ENCODE peak calls at places on chromosome 15, in five cellular contexts. R, Z, K, D and W are unnamed samples.

GRCh38 chr15:35986072-35986666 is 440.2 kb upstream of the DPH6 start:
- DNase-seq in R (no peak), Z (no peak), K (peak), D (no peak), W (peak)

GRCh38 chr15:73293773-73294172 is 75.0 kb downstream of the HCN4 start:
- DNase-seq in R (no peak), Z (no peak), K (no peak), D (no peak), W (no peak)

GRCh38 chr15:64235552-64235951 is 72.7 kb upstream of the PPIB start:
- DNase-seq in R (no peak), Z (no peak), K (no peak), D (no peak), W (no peak)

GRCh38 chr15:41798607-41799487 is 24.6 kb downstream of the MAPKBP1 start:
- DNase-seq in R (no peak), Z (no peak), K (peak), D (no peak), W (no peak)

GRCh38 chr15:62446984-62447383 is 281.9 kb upstream of the C2CD4B start:
- DNase-seq in R (no peak), Z (no peak), K (no peak), D (no peak), W (no peak)

GRCh38 chr15:60842694-60843093 is 363.8 kb upstream of the ICE2 start:
- DNase-seq in R (no peak), Z (no peak), K (no peak), D (no peak), W (no peak)

GRCh38 chr15:19987389-19988048 is 554.1 kb downstream of the GOLGA6L6 start:
- DNase-seq in R (no peak), Z (no peak), K (no peak), D (no peak), W (no peak)

GRCh38 chr15:90106522-90107117 is 4.4 kb upstream of the IDH2 start:
- DNase-seq in R (peak), Z (no peak), K (peak), D (peak), W (peak)

GRCh38 chr15:43370975-43371974 is at the start of the genes TUBGCP4 and ZSCAN29:
- DNase-seq in R (peak), Z (peak), K (peak), D (peak), W (peak)

GRCh38 chr15:48424076-48424475 is 92.8 kb downstream of the DUT start:
- DNase-seq in R (no peak), Z (no peak), K (no peak), D (no peak), W (peak)

GRCh38 chr15:62845239-62846126 is 197.1 kb upstream of the TPM1 start:
- DNase-seq in R (peak), Z (no peak), K (peak), D (no peak), W (peak)

GRCh38 chr15:83284563-83285283 is at the start of gene BNC1:
- DNase-seq in R (peak), Z (no peak), K (no peak), D (peak), W (peak)

GRCh38 chr15:87477056-87477455 is 779.5 kb downstream of the NTRK3 start:
- DNase-seq in R (no peak), Z (no peak), K (no peak), D (no peak), W (no peak)

GRCh38 chr15:34119291-34119690 is 17.4 kb downstream of the PGBD4 start:
- DNase-seq in R (no peak), Z (no peak), K (peak), D (no peak), W (peak)

GRCh38 chr15:31297880-31298456 is 28.7 kb upstream of the KLF13 start:
- DNase-seq in R (no peak), Z (no peak), K (no peak), D (no peak), W (no peak)

GRCh38 chr15:44591326-44591725 is 54.4 kb downstream of the EIF3J start:
- DNase-seq in R (no peak), Z (no peak), K (no peak), D (no peak), W (no peak)

GRCh38 chr15:70049701-70050445 is 47.8 kb downstream of the TLE3 start:
- DNase-seq in R (no peak), Z (no peak), K (no peak), D (no peak), W (no peak)

GRCh38 chr15:63232400-63232799 is 43.0 kb downstream of the RAB8B start:
- DNase-seq in R (no peak), Z (no peak), K (no peak), D (no peak), W (no peak)